ENCODE peak calls at places on chromosome 2, in five cellular contexts. X, T, B, W and C are unnamed samples.

GRCh38 chr2:225737556-225737955 is 338.0 kb downstream of the NYAP2 start:
- DNase-seq in X (no peak), T (peak; percentile 34), B (peak; percentile 8), W (no peak), C (no peak)

GRCh38 chr2:40240067-40240466 is 211.8 kb downstream of the SLC8A1 start:
- DNase-seq in X (no peak), T (peak; percentile 96), B (peak; percentile 77), W (no peak), C (no peak)

GRCh38 chr2:12607971-12608370 is 108.8 kb upstream of the TRIB2 start:
- DNase-seq in X (peak; percentile 61), T (peak; percentile 46), B (peak; percentile 5), W (no peak), C (no peak)

GRCh38 chr2:3575534-3576324 is 669 bp downstream of the RPS7 start:
- DNase-seq in X (no peak), T (no peak), B (peak; percentile 33), W (no peak), C (peak; percentile 70)

GRCh38 chr2:126543081-126543480 is 112.9 kb upstream of the GYPC start:
- DNase-seq in X (peak; percentile 38), T (no peak), B (peak; percentile 22), W (no peak), C (no peak)

GRCh38 chr2:235614176-235614860 is 120.5 kb downstream of the AGAP1 start:
- DNase-seq in X (no peak), T (no peak), B (no peak), W (no peak), C (no peak)

GRCh38 chr2:168992591-168993349 is 38.4 kb downstream of the ABCB11 start:
- DNase-seq in X (peak; percentile 80), T (no peak), B (no peak), W (no peak), C (no peak)

GRCh38 chr2:196249860-196250259 is 78.5 kb upstream of the STK17B start:
- DNase-seq in X (no peak), T (peak; percentile 68), B (peak; percentile 48), W (no peak), C (no peak)

GRCh38 chr2:178008636-178009289 is 63.8 kb downstream of the PDE11A start:
- DNase-seq in X (no peak), T (peak; percentile 65), B (no peak), W (no peak), C (no peak)

GRCh38 chr2:198293281-198293680 is 488.9 kb downstream of the PLCL1 start:
- DNase-seq in X (peak; percentile 89), T (no peak), B (no peak), W (no peak), C (no peak)

GRCh38 chr2:111221701-111222100 is 101.0 kb downstream of the BCL2L11 start:
- DNase-seq in X (no peak), T (no peak), B (no peak), W (no peak), C (no peak)

GRCh38 chr2:240972636-240973521 is 25.5 kb upstream of the SNED1 start:
- DNase-seq in X (no peak), T (no peak), B (no peak), W (no peak), C (no peak)

GRCh38 chr2:18487266-18487665 is 73.2 kb downstream of the RDH14 start:
- DNase-seq in X (no peak), T (no peak), B (no peak), W (no peak), C (no peak)

DNA sequence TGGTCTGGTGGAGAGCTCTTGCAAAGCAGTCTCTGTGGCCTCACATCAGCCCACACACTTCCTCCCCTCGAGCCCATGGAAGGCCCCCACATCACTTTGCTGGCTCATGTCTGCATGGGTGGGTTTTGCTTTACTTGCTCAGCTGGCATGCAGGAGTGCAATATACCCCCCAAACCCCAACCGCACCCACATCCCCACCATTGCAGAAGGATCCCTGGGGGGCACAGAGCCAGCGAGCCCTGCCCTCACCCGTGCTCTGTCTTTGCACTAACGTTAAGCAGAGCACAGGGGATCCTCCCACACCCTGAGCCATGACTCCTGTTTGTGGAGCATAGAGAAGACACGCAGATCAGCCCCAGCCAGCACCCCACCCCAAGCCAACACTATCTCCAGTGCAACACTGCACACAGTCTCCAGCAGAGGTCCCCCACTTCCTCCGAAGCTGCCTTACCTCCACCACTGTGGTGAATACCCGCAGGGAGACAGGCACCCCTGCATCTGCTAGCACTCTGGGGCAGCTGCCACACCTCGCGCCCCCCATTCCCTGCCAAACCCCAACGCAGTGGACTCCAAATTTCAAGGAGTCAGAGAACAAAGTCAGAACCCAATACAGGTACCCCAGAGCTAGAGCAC is 177.8 kb upstream of the RGPD4 start:
- DNase-seq in X (peak; percentile 12), T (no peak), B (no peak), W (no peak), C (no peak)
- H2BK5ac ChIP-seq in X (no peak overlapping the region), T (no peak overlapping the region), B (no peak overlapping the region), W (no peak overlapping the region), C (no peak overlapping the region)

GRCh38 chr2:84498150-84498799 is 18.0 kb upstream of the DNAH6 start:
- DNase-seq in X (no peak), T (no peak), B (no peak), W (no peak), C (no peak)
- H2AK5ac ChIP-seq in X (no peak overlapping the region), T (no peak overlapping the region), B (no peak overlapping the region), W (no peak overlapping the region), C (no peak overlapping the region)

GRCh38 chr2:20992201-20992711 is 51.6 kb downstream of the APOB start:
- DNase-seq in X (peak; percentile 92), T (peak; percentile 12), B (no peak), W (no peak), C (peak; percentile 21)
- H2BK5ac ChIP-seq in X (no peak overlapping the region), T (no peak overlapping the region), B (no peak overlapping the region), W (no peak overlapping the region), C (peak overlapping the region; percentile 48)

DNA sequence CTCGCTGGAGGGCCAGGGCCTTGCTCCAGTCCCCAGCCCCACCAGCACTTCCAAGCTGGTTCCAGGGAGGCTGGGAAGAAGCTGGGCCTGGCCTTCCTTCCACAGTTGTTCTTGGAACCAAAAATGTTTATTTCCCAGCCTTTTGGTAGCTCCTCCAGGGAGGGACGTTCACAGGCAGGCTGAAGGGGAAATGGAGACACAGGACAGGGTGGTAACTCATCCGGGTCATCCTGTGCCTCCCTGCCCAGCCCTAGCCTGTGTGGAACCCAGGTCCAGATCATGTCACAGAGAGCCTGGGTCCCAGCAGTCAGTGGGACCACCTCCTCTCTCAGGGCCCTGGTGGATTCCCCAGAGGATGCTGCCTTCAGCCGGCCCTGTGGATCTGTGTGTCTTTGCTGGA is 12.5 kb upstream of the ARMC9 start:
- DNase-seq in X (no peak), T (no peak), B (no peak), W (no peak), C (no peak)
- H2AK5ac ChIP-seq in X (no peak overlapping the region), T (peak overlapping the region; percentile 73), B (peak overlapping the region; percentile 59), W (peak overlapping the region; percentile 53), C (no peak overlapping the region)

GRCh38 chr2:119255760-119256573 is 32.3 kb downstream of the STEAP3 start:
- DNase-seq in X (peak; percentile 79), T (peak; percentile 98), B (peak; percentile 98), W (no peak), C (peak; percentile 37)
- H2BK5ac ChIP-seq in X (no peak overlapping the region), T (peak overlapping the region; percentile 71), B (peak overlapping the region; percentile 63), W (no peak overlapping the region), C (no peak overlapping the region)

DNA sequence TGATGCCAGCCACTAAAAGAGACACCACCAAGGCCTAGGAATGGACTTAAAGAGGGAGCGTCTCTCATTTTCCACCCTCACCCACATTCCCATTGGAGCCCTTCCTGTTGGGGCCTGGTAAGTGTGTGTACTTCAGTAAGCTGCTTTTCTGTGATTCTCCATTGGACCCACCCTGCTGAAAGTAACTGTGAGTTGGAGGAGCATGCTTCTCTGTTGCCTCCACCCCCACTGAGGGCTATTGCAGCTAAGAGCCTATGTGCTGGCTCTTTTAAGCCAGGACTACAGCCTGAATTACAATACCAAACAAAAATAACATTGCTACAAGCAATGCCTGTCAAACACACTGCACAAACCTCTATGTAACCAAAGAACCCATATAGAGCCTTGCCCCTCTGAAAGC is 81.1 kb downstream of the TRABD2A start:
- DNase-seq in X (no peak), T (no peak), B (no peak), W (no peak), C (no peak)
- H2AK5ac ChIP-seq in X (no peak overlapping the region), T (no peak overlapping the region), B (no peak overlapping the region), W (no peak overlapping the region), C (no peak overlapping the region)

DNA sequence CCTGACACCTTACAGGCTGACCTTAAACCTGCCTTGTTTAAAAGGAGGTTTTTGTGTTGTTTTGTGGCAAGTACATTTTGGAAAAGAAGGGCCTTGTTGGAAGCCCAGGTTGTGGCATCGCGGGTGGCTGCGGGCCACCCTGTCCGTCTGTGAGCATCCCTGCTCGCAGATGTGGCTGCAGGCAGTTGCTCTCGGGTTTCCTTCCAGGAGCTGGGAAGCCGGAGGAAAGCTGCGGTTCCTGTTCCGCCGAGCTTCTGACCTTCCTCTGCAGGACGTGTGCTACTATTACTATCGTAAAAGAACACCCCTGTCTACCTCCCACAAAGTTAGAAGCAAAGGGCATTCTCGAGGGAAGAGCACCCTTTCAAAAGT is 759 bp downstream of the MFF start:
- DNase-seq in X (peak; percentile 66), T (peak; percentile 55), B (peak; percentile 59), W (no peak), C (peak; percentile 18)
- H2BK5ac ChIP-seq in X (no peak overlapping the region), T (peak overlapping the region; percentile 71), B (no peak overlapping the region), W (peak overlapping the region; percentile 87), C (peak overlapping the region; percentile 81)

DNA sequence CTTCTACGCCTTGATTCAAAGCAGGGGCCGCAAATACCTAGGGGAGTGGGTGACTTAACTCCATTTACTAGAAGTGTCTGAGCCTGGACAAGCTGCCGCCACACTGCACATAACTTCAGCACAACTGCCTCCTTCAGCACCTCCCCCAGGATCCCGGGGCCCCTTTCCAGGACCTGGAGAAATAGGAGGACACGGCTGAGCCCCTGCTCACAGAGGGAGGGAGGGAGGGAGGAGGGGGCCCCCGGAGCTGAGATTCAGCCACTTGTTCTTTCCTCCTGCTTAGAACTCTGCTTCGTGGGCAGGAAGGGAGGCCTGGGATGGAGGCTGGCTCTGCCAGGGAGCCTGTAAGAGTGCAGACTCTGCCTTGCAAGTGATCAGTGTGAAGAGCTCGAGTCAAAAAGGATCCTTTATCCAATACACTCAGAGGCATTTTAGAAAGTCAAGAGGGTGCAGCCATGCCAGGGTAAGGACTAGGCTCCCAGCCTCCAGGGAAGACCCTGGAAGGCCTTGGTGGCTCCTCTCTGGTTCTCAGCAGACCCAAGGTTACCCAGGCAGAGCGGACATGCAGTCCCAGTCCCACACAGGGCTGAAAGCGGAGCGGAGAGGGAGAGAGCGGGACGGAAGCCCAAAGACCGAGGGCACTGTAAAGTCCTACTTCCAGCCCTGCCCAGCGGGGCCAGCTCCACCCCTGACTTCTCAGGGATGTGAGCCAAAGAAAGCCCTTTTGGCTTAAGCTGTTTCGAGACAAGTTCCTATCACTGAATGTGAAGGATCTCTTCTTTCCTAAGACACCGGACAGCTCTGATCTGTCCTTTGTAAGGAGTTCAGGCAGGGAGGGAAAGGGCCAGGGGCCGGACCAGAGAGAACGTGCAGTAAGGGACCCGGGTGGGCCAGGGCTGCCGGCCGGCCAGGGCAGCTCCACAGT is 8.6 kb upstream of the ARMC9 start:
- DNase-seq in X (peak; percentile 64), T (no peak), B (peak; percentile 66), W (no peak), C (no peak)
- H2AK5ac ChIP-seq in X (no peak overlapping the region), T (peak overlapping the region; percentile 78), B (peak overlapping the region; percentile 37), W (no peak overlapping the region), C (no peak overlapping the region)

DNA sequence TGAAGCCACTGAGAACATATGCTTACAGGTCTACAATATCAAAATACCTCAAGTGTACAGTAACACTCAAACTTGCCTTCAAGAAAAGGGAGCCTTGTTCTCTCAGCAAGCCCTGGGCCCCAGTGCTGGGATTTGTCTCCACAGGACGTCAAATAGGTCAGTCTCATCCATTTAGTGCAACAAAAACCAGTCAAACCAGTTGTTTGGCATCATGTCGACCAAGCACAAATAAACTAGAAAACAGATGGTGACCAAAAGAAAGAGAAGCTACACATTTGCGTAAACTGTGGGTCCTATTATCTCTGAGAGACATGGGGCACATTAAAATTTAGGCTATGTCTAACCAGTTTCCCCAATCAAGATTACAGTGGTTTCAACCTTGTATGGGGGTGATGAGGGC is 182.6 kb upstream of the PKDCC start:
- DNase-seq in X (peak; percentile 31), T (no peak), B (no peak), W (no peak), C (peak; percentile 43)
- H2BK5ac ChIP-seq in X (no peak overlapping the region), T (no peak overlapping the region), B (no peak overlapping the region), W (no peak overlapping the region), C (peak overlapping the region; percentile 19)